ENCODE peak calls at places on chromosomes 2 and 18, in five cellular contexts. A is mesenchymal stem cell, Z is PC-9, D is thyroid gland, X is WERI-Rb-1. Y is an unnamed sample.

GRCh38 chr2:167181134-167181533 is 292.9 kb downstream of the XIRP2 start:
- DNase-seq in X (no peak), Z (no peak), D (no peak), A (no peak), Y (no peak)

GRCh38 chr2:215598376-215598975 is 162.6 kb upstream of the FN1 start:
- DNase-seq in Z (no peak), A (peak; percentile 46), X (no peak), D (no peak), Y (no peak)

GRCh38 chr18:57748770-57749603 is 54.1 kb downstream of the ATP8B1 start:
- DNase-seq in D (no peak), A (peak; percentile 54), X (no peak), Z (no peak), Y (no peak)

GRCh38 chr2:18559941-18560796 is at the start of gene RDH14:
- DNase-seq in A (peak; percentile 94), D (peak; percentile 98), X (peak; percentile 99), Z (peak; percentile 90), Y (peak; percentile 81)

GRCh38 chr2:236731767-236732580 is 162.3 kb downstream of the ACKR3 start:
- DNase-seq in Z (peak; percentile 61), X (peak; percentile 46), A (peak; percentile 84), D (peak; percentile 63), Y (no peak)

GRCh38 chr2:110755494-110756078 is 23.2 kb downstream of the ACOXL start:
- DNase-seq in A (peak; percentile 18), X (no peak), Z (no peak), D (no peak), Y (no peak)

GRCh38 chr2:222423632-222424280 is 587 bp upstream of the SGPP2 start:
- DNase-seq in D (peak; percentile 79), A (peak; percentile 52), X (no peak), Z (peak; percentile 29), Y (peak; percentile 16)

GRCh38 chr2:1831617-1831970 is 87.3 kb upstream of the PXDN start:
- DNase-seq in X (no peak), A (no peak), D (no peak), Z (no peak), Y (no peak)

GRCh38 chr18:9337875-9338274 is 3.3 kb downstream of the TWSG1 start:
- DNase-seq in X (no peak), D (no peak), A (peak; percentile 67), Z (no peak), Y (no peak)

GRCh38 chr2:239917957-239918481 is 107.1 kb downstream of the NDUFA10 start:
- DNase-seq in A (no peak), Z (no peak), D (no peak), X (no peak), Y (no peak)
- H3K9me3 ChIP-seq in A (peaks cover 5% of the 10 kb centered on the region), Z (peaks cover 5% of the 10 kb centered on the region), D (no peaks in the 10 kb centered on the region), X (peaks cover 18% of the 10 kb centered on the region), Y (no peaks in the 10 kb centered on the region)

DNA sequence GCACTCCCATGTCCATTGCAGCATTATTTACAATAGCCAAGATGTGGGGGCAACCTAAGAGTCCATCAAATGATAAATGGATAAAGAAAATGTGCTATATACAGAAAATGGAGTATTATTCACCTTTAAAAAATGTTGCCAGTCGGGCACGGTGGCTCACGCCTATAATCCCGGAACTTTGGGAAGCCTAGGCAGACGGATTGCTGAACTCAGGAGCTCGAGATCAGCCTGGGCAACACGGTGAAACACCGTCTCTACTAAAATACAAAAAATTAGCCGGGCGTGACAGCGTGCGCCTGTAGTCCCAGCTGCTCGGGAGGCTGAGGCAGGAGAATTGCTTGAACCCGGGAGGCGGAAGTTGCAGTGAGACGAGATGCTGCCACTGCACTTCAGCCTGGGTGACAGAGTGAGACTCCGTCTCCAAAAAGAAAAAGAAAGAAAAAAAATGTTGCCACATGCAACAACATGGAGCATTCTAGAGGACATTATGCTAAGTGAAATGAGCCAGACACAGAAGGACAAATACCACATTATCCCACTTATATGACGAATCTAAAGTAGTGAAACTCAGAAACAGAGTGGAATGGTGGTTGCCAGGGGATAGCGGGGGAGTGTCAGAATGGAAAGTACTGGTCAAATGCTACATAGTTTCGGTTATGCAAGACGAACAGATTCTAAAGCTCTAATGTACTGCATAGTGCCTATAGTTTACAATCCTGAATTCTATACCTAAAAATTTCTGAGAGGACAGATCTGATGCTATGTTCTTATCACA is 1385.6 kb upstream of the TMEFF2 start:
- DNase-seq in A (no peak), D (no peak), X (no peak), Z (no peak), Y (no peak)
- H3K9me3 ChIP-seq in A (no peaks in the 10 kb centered on the region), D (no peaks in the 10 kb centered on the region), X (no peaks in the 10 kb centered on the region), Z (no peaks in the 10 kb centered on the region), Y (no peaks in the 10 kb centered on the region)

DNA sequence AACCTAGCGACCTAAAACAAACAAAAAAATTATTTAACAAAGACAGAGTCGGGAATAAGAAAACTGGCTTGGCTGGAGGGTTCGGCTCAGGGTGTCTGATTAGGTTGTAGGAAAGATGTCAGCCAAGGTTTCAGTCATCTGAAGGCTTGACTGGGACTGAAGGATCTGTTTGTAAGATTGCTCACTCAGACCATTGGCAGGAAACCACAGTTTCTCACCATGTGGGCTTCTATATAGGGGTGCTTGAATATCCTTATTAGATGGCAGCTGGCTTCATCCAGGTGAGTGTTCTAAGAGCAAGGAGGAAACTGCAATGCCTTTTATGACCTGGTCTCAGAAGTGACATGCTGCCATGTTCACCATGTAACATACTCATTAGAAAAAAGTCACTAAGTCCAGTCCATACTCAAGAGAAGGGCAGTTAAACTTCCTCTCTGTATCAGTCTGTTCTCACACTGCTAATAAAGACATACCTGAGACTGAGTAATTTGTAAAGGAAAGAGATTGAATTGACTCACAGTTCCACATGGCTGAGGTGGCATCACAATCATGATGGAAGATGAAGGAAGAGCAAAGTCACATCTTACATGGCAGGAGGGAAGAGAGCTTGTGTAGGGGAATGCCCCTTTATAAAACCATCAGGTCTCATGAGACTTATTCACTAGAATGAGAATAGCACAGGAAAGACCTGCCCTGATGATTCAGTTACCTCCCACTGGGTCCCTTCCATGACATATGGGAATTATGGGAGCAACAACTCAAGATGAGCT is 1.2 kb upstream of the IL36B start:
- DNase-seq in Z (no peak), D (no peak), X (no peak), A (no peak), Y (no peak)
- H3K9me3 ChIP-seq in Z (peaks cover 20% of the 10 kb centered on the region), D (no peaks in the 10 kb centered on the region), X (peaks cover 10% of the 10 kb centered on the region), A (peaks cover 39% of the 10 kb centered on the region), Y (no peaks in the 10 kb centered on the region)

DNA sequence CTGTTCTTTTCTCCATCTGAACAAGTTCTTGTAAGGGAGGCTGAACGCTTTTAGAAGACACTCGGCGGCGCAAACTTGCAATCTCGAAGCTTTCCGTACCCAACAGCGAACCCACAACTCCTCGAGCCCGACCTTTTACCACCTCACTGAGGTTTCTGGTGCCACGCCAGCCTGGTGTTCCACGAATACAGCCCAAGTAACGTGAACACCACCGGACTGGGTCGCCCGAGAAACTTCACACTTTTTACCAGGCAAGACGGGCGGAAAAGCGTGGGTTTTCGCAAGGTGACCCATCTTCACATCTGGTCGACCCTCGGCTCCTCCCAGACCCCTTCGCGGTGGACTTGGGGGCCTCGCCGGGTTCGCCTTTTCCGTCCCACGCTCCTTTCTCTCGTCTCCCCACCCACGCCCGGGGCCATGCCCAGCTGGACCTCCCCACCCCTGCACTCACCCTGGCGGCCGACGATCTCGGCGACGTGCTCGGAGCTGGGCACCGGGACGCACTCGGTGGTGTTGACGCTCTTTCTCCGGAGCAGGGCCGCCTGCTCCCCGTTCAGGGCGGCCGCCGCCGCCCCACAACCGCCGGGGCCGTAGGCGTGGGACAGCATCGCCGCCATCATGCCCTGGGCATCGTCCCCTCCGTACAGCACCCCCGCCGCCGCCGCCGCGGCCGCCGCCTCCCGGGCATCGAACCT is 1.2 kb downstream of the MEX3C start:
- DNase-seq in X (peak; percentile 33), Z (peak; percentile 8), A (peak; percentile 34), D (peak; percentile 54), Y (peak; percentile 26)
- H3K9me3 ChIP-seq in X (no peaks in the 10 kb centered on the region), Z (no peaks in the 10 kb centered on the region), A (no peaks in the 10 kb centered on the region), D (no peaks in the 10 kb centered on the region), Y (no peaks in the 10 kb centered on the region)

DNA sequence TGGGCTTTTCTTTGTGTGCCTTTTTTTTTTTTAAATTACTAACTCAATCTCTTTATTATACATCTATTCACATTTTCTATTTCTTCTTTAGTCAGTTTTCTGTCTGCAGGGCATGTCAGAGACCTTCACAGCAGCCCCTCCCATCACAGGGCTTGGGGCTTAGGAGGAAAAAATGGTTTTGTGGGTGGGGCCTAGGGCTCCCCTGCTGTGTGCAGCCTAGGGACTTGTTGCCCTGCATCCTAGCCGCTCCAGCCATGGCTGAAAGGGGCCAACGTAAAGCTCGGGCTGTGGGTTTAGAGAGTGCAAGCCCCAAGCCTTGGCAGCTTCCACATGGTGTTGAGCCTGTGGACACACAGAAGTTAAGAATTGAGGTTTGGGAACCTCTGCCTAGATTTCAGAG is 13.8 kb downstream of the ZSCAN30 start:
- DNase-seq in A (no peak), X (no peak), Z (no peak), D (no peak), Y (no peak)
- H3K9me3 ChIP-seq in A (peaks cover 79% of the 10 kb centered on the region), X (no peaks in the 10 kb centered on the region), Z (no peaks in the 10 kb centered on the region), D (no peaks in the 10 kb centered on the region), Y (no peaks in the 10 kb centered on the region)

GRCh38 chr2:144249035-144249637 is 270.8 kb downstream of the ZEB2 start:
- DNase-seq in Z (no peak), A (no peak), X (no peak), D (no peak), Y (no peak)

GRCh38 chr2:144248350-144249034 is 271.4 kb downstream of the ZEB2 start:
- DNase-seq in Z (no peak), A (no peak), D (no peak), X (no peak), Y (no peak)

GRCh38 chr2:144254342-144255235 is 265.3 kb downstream of the ZEB2 start:
- DNase-seq in Z (no peak), A (no peak), X (no peak), D (no peak), Y (no peak)

GRCh38 chr2:144253743-144254142 is 266.2 kb downstream of the ZEB2 start:
- DNase-seq in A (no peak), X (no peak), D (no peak), Z (no peak), Y (no peak)

DNA sequence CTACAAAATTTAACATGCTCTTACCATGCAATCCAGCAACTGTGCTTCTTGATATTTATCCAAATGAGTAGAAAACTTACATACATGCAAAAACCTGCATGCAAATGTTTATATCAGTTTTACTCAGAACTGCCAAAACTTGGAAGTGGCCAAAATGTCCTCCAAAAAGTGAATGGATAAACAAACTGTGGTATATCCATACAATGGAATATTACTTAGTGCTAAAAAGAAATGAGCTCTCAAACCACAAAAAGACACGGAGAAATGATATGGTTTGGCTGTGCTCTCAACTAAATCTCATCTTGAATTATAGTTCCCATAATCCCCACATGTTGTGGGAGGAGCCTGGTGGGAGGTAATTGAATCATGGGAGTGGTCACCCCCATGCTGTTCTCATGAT is 267.2 kb downstream of the ZEB2 start:
- DNase-seq in Z (no peak), X (no peak), A (no peak), D (no peak), Y (no peak)
- H3K9me3 ChIP-seq in Z (peaks cover 13% of the 10 kb centered on the region), X (peaks cover 12% of the 10 kb centered on the region), A (peaks cover 27% of the 10 kb centered on the region), D (no peaks in the 10 kb centered on the region), Y (no peaks in the 10 kb centered on the region)

DNA sequence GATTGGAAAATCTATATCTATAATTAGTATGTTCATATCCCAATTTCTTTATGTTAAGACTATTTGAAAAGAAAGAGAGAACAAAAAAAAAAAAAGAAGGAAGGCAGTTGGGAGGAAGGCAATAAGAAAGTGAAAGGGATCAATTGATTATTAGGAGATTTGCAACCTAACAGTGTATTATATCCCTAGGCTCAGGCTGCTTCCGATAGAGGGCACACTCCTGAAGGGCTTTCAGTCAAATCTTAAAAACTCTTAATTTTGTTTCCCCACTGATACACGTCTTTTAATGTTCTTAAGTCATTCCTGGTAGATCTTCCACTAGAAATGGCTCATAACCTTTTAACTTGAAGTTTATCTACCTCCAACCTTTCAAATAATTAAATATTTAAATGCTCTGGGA is 763.9 kb downstream of the BCL11A start:
- DNase-seq in X (no peak), D (no peak), A (no peak), Z (no peak), Y (no peak)
- H3K9me3 ChIP-seq in X (no peaks in the 10 kb centered on the region), D (no peaks in the 10 kb centered on the region), A (no peaks in the 10 kb centered on the region), Z (no peaks in the 10 kb centered on the region), Y (no peaks in the 10 kb centered on the region)

GRCh38 chr2:204434660-204435462 is 110.4 kb upstream of the PARD3B start:
- DNase-seq in D (no peak), Z (no peak), A (peak; percentile 37), X (no peak), Y (no peak)
- H3K9me3 ChIP-seq in D (no peaks in the 10 kb centered on the region), Z (no peaks in the 10 kb centered on the region), A (peaks cover 17% of the 10 kb centered on the region), X (peaks cover 3% of the 10 kb centered on the region), Y (no peaks in the 10 kb centered on the region)